ENCODE peak calls at places on chromosomes 1 and 21, in five cellular contexts. C is hippocampal formation, M is head of caudate nucleus, I is NCI-H1092 treated with DMSO at 0.1 percent for 48 hours, H is nucleus accumbens. Q is an unnamed sample.

GRCh38 chr1:234782057-234782800 is 172.3 kb upstream of the IRF2BP2 start:
- DNase-seq in C (no peak), M (no peak), I (no peak), H (no peak), Q (no peak)

GRCh38 chr1:31335007-31335406 is 37.9 kb downstream of the FABP3 start:
- DNase-seq in C (peak), M (peak), I (peak), H (no peak), Q (no peak)

GRCh38 chr1:203167026-203167912 is 8.4 kb downstream of the MYBPH start:
- DNase-seq in C (no peak), M (peak), I (no peak), H (no peak), Q (no peak)

GRCh38 chr1:12012560-12013316 is 6.6 kb upstream of the MIIP start:
- DNase-seq in C (no peak), M (no peak), I (no peak), H (no peak), Q (no peak)

GRCh38 chr1:62312698-62313097 is 6.5 kb downstream of the KANK4 start:
- DNase-seq in C (no peak), M (no peak), I (no peak), H (no peak), Q (no peak)

GRCh38 chr1:94734963-94735899 is 84.9 kb upstream of the SLC44A3 start:
- DNase-seq in C (no peak), M (no peak), I (no peak), H (no peak), Q (no peak)

GRCh38 chr1:41673355-41673754 is 188.9 kb upstream of the EDN2 start:
- DNase-seq in C (no peak), M (no peak), I (no peak), H (no peak), Q (no peak)

GRCh38 chr1:46622341-46622740 is 5.7 kb upstream of the MOB3C start:
- DNase-seq in C (no peak), M (peak), I (no peak), H (no peak), Q (no peak)

GRCh38 chr21:41956926-41957729 is 3.3 kb upstream of the C2CD2 start:
- DNase-seq in C (no peak), M (no peak), I (no peak), H (no peak), Q (no peak)

GRCh38 chr1:162631546-162632233 is 574 bp upstream of the DDR2 start:
- DNase-seq in C (no peak), M (no peak), I (no peak), H (no peak), Q (no peak)

GRCh38 chr1:24964811-24965570 is 34.9 kb upstream of the RUNX3 start:
- DNase-seq in C (no peak), M (no peak), I (no peak), H (no peak), Q (no peak)

GRCh38 chr1:175874081-175874480 is 130.7 kb upstream of the TNR start:
- DNase-seq in C (no peak), M (no peak), I (no peak), H (no peak), Q (no peak)

GRCh38 chr1:2322593-2323295 is 68.6 kb downstream of the MORN1 start:
- DNase-seq in C (no peak), M (no peak), I (no peak), H (no peak), Q (no peak)

GRCh38 chr1:151282883-151283725 is 1.0 kb downstream of the ZNF687 start:
- DNase-seq in C (no peak), M (no peak), I (no peak), H (no peak), Q (peak)

Q was measured in C1 segment of cervical spinal cord.